ENCODE peak calls at places on chromosomes 7 and 10, in four cellular contexts. E is epithelial cell of esophagus, F is T-helper 9 cell, P is neural crest cell. V is an unnamed sample.

GRCh38 chr10:55019461-55019860 is 218.4 kb upstream of the PCDH15 start:
- DNase-seq in E (no peak), F (no peak), P (no peak), V (no peak)

GRCh38 chr10:23396695-23397094 is 42.2 kb upstream of the OTUD1 start:
- DNase-seq in E (peak), F (no peak), P (no peak), V (no peak)

GRCh38 chr10:72509206-72509799 is 116.6 kb downstream of the MICU1 start:
- DNase-seq in E (peak), F (no peak), P (no peak), V (no peak)

GRCh38 chr10:123016228-123016627 is 7.4 kb downstream of the ACADSB start:
- DNase-seq in E (no peak), F (no peak), P (no peak), V (no peak)

GRCh38 chr7:94701555-94701973 is 45.6 kb upstream of the SGCE start:
- DNase-seq in E (peak), F (no peak), P (no peak), V (peak)

GRCh38 chr7:48048113-48048512 is 12.8 kb downstream of the C7orf57 start:
- DNase-seq in E (peak), F (no peak), P (no peak), V (no peak)

GRCh38 chr7:82087099-82087498 is 317.3 kb upstream of the HGF start:
- DNase-seq in E (no peak), F (no peak), P (no peak), V (no peak)

GRCh38 chr10:132610071-132610701 is 72.6 kb downstream of the INPP5A start:
- DNase-seq in E (no peak), F (no peak), P (no peak), V (no peak)

GRCh38 chr7:105046414-105046813 is 32.4 kb downstream of the KMT2E start:
- DNase-seq in E (peak), F (no peak), P (no peak), V (no peak)

GRCh38 chr10:89001024-89001423 is 10.4 kb downstream of the FAS start:
- DNase-seq in E (no peak), F (no peak), P (no peak), V (no peak)

GRCh38 chr7:47460251-47460989 is 121.5 kb downstream of the TNS3 start:
- DNase-seq in E (no peak), F (no peak), P (no peak), V (no peak)

GRCh38 chr10:25175527-25176420 is 973 bp downstream of the GPR158 start:
- DNase-seq in E (peak), F (no peak), P (peak), V (no peak)

GRCh38 chr10:119398996-119399395 is 143.5 kb downstream of the RGS10 start:
- DNase-seq in E (no peak), F (no peak), P (no peak), V (no peak)

GRCh38 chr7:94410471-94411466 is 16.1 kb downstream of the COL1A2 start:
- DNase-seq in E (no peak), F (no peak), P (no peak), V (no peak)

GRCh38 chr7:139909379-139910050 is 80.5 kb downstream of the TBXAS1 start:
- DNase-seq in E (peak), F (no peak), P (no peak), V (peak)

GRCh38 chr7:94973844-94974243 is 66.5 kb downstream of the PPP1R9A start:
- DNase-seq in E (no peak), F (no peak), P (no peak), V (no peak)

GRCh38 chr10:69733791-69734261 is 67.9 kb upstream of the COL13A1 start:
- DNase-seq in E (peak), F (no peak), P (no peak), V (peak)

GRCh38 chr7:129095258-129095657 is 40.3 kb upstream of the TNPO3 start:
- DNase-seq in E (no peak), F (no peak), P (no peak), V (no peak)

GRCh38 chr10:46091080-46091833 is 45.2 kb upstream of the MSMB start:
- DNase-seq in E (no peak), F (no peak), P (no peak), V (no peak)

GRCh38 chr7:73933091-73933490 is 72.1 kb downstream of the TMEM270 start:
- DNase-seq in E (no peak), F (no peak), P (no peak), V (no peak)

GRCh38 chr7:149285581-149285975 is 23.6 kb downstream of the ZNF783 start:
- DNase-seq in E (peak), F (no peak), P (no peak), V (peak)

V was measured in brain microvascular endothelial cell.